ENCODE peak calls at places on chromosomes 13 and 19, in eight cellular contexts. N is fibroblast of pulmonary artery, L is psoas muscle, Z is fibroblast of the aortic adventitia, V is WERI-Rb-1, X is dorsolateral prefrontal cortex, R is colonic mucosa, E is stomach. D is an unnamed sample.

GRCh38 chr13:107427531-107427930 is 787.8 kb downstream of the LIG4 start:
- DNase-seq in N (no peak), L (no peak), Z (no peak), V (no peak), X (no peak), R (no peak), E (no peak), D (no peak)

GRCh38 chr19:51098366-51099069 is 9.7 kb downstream of the CTU1 start:
- DNase-seq in N (no peak), L (peak; percentile 37), Z (no peak), V (no peak), X (no peak), R (no peak), E (no peak), D (no peak)

GRCh38 chr13:108728370-108728769 is 99.0 kb downstream of the MYO16 start:
- DNase-seq in N (no peak), L (no peak), Z (no peak), V (peak; percentile 55), X (no peak), R (no peak), E (no peak), D (no peak)

GRCh38 chr19:10246511-10246910 is 5.5 kb upstream of the MRPL4 start:
- DNase-seq in N (no peak), L (no peak), Z (no peak), V (no peak), X (no peak), R (no peak), E (no peak), D (no peak)

GRCh38 chr19:10587022-10587838 is at the start of gene AP1M2:
- DNase-seq in N (no peak), L (no peak), Z (no peak), V (no peak), X (no peak), R (peak; percentile 75), E (peak; percentile 67), D (peak; percentile 57)

GRCh38 chr13:98195054-98195791 is 18.2 kb upstream of the RNF113B start:
- DNase-seq in N (no peak), L (no peak), Z (no peak), V (no peak), X (no peak), R (peak; percentile 48), E (peak; percentile 44), D (no peak)

GRCh38 chr19:11195169-11195568 is 2.2 kb downstream of the KANK2 start:
- DNase-seq in N (peak; percentile 47), L (no peak), Z (no peak), V (no peak), X (no peak), R (no peak), E (no peak), D (no peak)

GRCh38 chr19:17035842-17036424 is 9.3 kb upstream of the CPAMD8 start:
- DNase-seq in N (no peak), L (no peak), Z (no peak), V (no peak), X (no peak), R (no peak), E (peak; percentile 29), D (no peak)

GRCh38 chr19:47582320-47582909 is 9.5 kb upstream of the ZNF541 start:
- DNase-seq in N (peak; percentile 80), L (no peak), Z (peak; percentile 98), V (no peak), X (no peak), R (no peak), E (no peak), D (no peak)

GRCh38 chr19:39428309-39429112 is 7.2 kb downstream of the RPS16 start:
- DNase-seq in N (peak; percentile 94), L (peak; percentile 66), Z (peak; percentile 87), V (peak; percentile 35), X (no peak), R (peak; percentile 25), E (peak; percentile 52), D (no peak)

GRCh38 chr19:2022289-2022688 is 6.8 kb upstream of the BTBD2 start:
- DNase-seq in N (no peak), L (no peak), Z (no peak), V (no peak), X (no peak), R (no peak), E (no peak), D (no peak)

GRCh38 chr19:43464089-43464775 is 1.2 kb downstream of the LYPD3 start:
- DNase-seq in N (no peak), L (peak; percentile 74), Z (no peak), V (peak; percentile 67), X (peak; percentile 53), R (peak; percentile 84), E (peak; percentile 74), D (no peak)

GRCh38 chr19:38062959-38063786 is 156.2 kb downstream of the SIPA1L3 start:
- DNase-seq in N (no peak), L (no peak), Z (no peak), V (peak; percentile 89), X (no peak), R (no peak), E (no peak), D (no peak)

GRCh38 chr19:18520848-18521691 is 800 bp downstream of the ELL start:
- DNase-seq in N (no peak), L (peak; percentile 53), Z (no peak), V (peak; percentile 41), X (no peak), R (peak; percentile 61), E (peak; percentile 50), D (no peak)
- TF ChIP-seq CTCF in N (no peak), L (no peak), Z (no peak), V (no peak), X (no peak), R (no peak), E (no peak), D (no peak)

GRCh38 chr13:40971321-40971720 is 47.8 kb downstream of the ELF1 start:
- DNase-seq in N (no peak), L (no peak), Z (peak; percentile 16), V (no peak), X (no peak), R (no peak), E (no peak), D (no peak)

GRCh38 chr13:40968416-40969000 is 50.6 kb downstream of the ELF1 start:
- DNase-seq in N (no peak), L (no peak), Z (peak; percentile 40), V (no peak), X (no peak), R (no peak), E (no peak), D (no peak)

GRCh38 chr13:40966298-40966697 is 52.8 kb downstream of the ELF1 start:
- DNase-seq in N (no peak), L (no peak), Z (no peak), V (no peak), X (no peak), R (no peak), E (no peak), D (no peak)

GRCh38 chr13:40970803-40971202 is 48.3 kb downstream of the ELF1 start:
- DNase-seq in N (no peak), L (no peak), Z (no peak), V (no peak), X (no peak), R (no peak), E (no peak), D (no peak)

DNA sequence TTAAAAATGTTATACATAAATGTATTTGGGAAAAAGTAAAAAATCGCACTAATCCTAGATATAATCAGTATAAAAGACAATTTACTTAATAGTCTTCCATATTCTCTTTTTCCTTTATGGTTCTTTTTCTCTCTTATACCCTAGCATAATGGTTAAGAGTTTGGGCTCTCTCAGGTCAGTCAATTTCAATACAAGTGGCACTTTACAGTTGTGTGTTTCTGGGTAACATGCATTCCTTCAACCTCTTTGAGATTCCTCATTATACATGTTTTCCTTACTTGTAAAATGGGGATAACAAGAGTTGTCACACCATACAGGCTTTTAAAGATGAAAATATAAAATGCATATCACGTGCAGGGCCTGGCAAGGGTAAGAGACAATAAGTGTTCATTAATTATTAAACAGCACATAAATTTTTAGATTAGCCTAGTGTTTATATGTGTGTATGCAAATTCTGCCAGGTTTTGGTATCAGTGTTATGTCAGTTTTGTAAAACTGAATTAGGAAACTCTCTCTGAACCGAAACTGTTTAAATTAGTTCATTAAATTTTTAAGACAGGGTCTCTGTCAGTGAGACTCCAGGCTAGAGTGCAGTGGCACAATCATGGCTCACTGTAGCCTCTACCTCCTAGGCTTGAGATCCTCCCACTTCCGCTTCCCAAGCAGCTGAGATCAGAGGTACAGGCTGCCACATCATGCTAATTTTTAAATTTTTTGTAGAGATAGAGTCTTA is 49.8 kb downstream of the ELF1 start:
- DNase-seq in N (no peak), L (no peak), Z (no peak), V (no peak), X (no peak), R (no peak), E (no peak), D (no peak)
- H3K4me3 ChIP-seq in N (no peak overlapping the region), L (no peak overlapping the region), Z (no peak overlapping the region), V (no peak overlapping the region), X (no peak overlapping the region), R (no peak overlapping the region), E (no peak overlapping the region), D (no peak overlapping the region)

GRCh38 chr13:48403929-48404328 is 9.0 kb downstream of the LPAR6 start:
- DNase-seq in N (no peak), L (no peak), Z (no peak), V (no peak), X (no peak), R (no peak), E (no peak), D (no peak)

GRCh38 chr13:48402325-48402962 is 10.5 kb downstream of the LPAR6 start:
- DNase-seq in N (no peak), L (no peak), Z (peak; percentile 11), V (no peak), X (no peak), R (no peak), E (no peak), D (no peak)

GRCh38 chr13:48403151-48403631 is 9.7 kb downstream of the LPAR6 start:
- DNase-seq in N (peak; percentile 61), L (no peak), Z (peak; percentile 62), V (no peak), X (no peak), R (no peak), E (no peak), D (no peak)

GRCh38 chr13:48405865-48406264 is 7.0 kb downstream of the LPAR6 start:
- DNase-seq in N (peak; percentile 55), L (no peak), Z (peak; percentile 25), V (no peak), X (no peak), R (no peak), E (no peak), D (no peak)

DNA sequence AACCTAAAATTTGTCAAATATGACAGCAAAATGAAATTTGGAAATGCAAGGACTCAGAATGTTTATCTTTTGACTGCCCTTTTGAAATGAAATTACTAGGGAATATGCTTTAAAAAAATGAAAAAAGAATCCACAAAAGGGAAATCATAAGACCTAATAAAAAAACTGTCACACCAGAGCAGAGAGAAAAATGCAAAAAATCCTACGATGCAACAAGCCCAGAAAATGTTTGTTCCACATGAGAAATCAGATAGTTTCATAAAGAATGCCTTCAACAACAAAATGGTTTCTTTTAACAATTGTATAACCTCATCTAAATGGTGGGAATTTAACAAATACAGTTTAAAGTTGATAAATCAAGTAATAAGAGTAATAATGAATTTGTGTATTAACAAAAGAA is 8.0 kb downstream of the LPAR6 start:
- DNase-seq in N (no peak), L (no peak), Z (peak; percentile 28), V (no peak), X (no peak), R (no peak), E (no peak), D (no peak)
- TF ChIP-seq CTCF in N (no peak), L (no peak), Z (no peak), V (no peak), X (no peak), R (no peak), E (no peak), D (no peak)

GRCh38 chr13:101398191-101398590 is 18.1 kb downstream of the NALCN start:
- DNase-seq in N (peak; percentile 10), L (no peak), Z (peak; percentile 39), V (no peak), X (no peak), R (no peak), E (no peak), D (no peak)
- H3K4me3 ChIP-seq in N (no peak overlapping the region), L (no peak overlapping the region), Z (no peak overlapping the region), V (no peak overlapping the region), X (no peak overlapping the region), R (no peak overlapping the region), E (no peak overlapping the region), D (no peak overlapping the region)